ENCODE peak calls at places on chromosomes 6 and 20, in ten cellular contexts. One of them, this sample, is unnamed.

GRCh38 chr6:33663727-33664449 is 42.8 kb downstream of the ITPR3 start:
- DNase-seq in cardiac fibroblast: no peak
- DNase-seq in brain microvascular endothelial cell: no peak
- DNase-seq in astrocyte: no peak
- DNase-seq in choroid plexus epithelial cell: no peak
- DNase-seq in CD8-positive, alpha-beta T cell: no peak
- DNase-seq in foreskin fibroblast: no peak
- DNase-seq in B cell: no peak
- DNase-seq in heart right ventricle: no peak
- DNase-seq in lower lobe of right lung: no peak
- DNase-seq in this sample: no peak

GRCh38 chr20:35575958-35576357 is 34.1 kb downstream of the ERGIC3 start:
- DNase-seq in cardiac fibroblast: no peak
- DNase-seq in brain microvascular endothelial cell: no peak
- DNase-seq in astrocyte: no peak
- DNase-seq in choroid plexus epithelial cell: no peak
- DNase-seq in CD8-positive, alpha-beta T cell: no peak
- DNase-seq in foreskin fibroblast: no peak
- DNase-seq in B cell: peak; percentile 10
- DNase-seq in heart right ventricle: no peak
- DNase-seq in lower lobe of right lung: no peak
- DNase-seq in this sample: no peak

GRCh38 chr20:24684421-24684871 is 215.0 kb downstream of the SYNDIG1 start:
- DNase-seq in cardiac fibroblast: no peak
- DNase-seq in brain microvascular endothelial cell: no peak
- DNase-seq in astrocyte: no peak
- DNase-seq in choroid plexus epithelial cell: no peak
- DNase-seq in CD8-positive, alpha-beta T cell: no peak
- DNase-seq in foreskin fibroblast: no peak
- DNase-seq in B cell: no peak
- DNase-seq in heart right ventricle: no peak
- DNase-seq in lower lobe of right lung: no peak
- DNase-seq in this sample: no peak

GRCh38 chr20:44738779-44739477 is 6.7 kb upstream of the KCNK15 start:
- DNase-seq in cardiac fibroblast: peak; percentile 80
- DNase-seq in brain microvascular endothelial cell: peak; percentile 81
- DNase-seq in astrocyte: peak; percentile 56
- DNase-seq in choroid plexus epithelial cell: peak; percentile 82
- DNase-seq in CD8-positive, alpha-beta T cell: no peak
- DNase-seq in foreskin fibroblast: peak; percentile 71
- DNase-seq in B cell: no peak
- DNase-seq in heart right ventricle: peak; percentile 66
- DNase-seq in lower lobe of right lung: no peak
- DNase-seq in this sample: peak; percentile 82

GRCh38 chr20:25196701-25197120 is 1.2 kb downstream of the ENTPD6 start:
- DNase-seq in cardiac fibroblast: no peak
- DNase-seq in brain microvascular endothelial cell: no peak
- DNase-seq in astrocyte: no peak
- DNase-seq in choroid plexus epithelial cell: no peak
- DNase-seq in CD8-positive, alpha-beta T cell: no peak
- DNase-seq in foreskin fibroblast: no peak
- DNase-seq in B cell: no peak
- DNase-seq in heart right ventricle: no peak
- DNase-seq in lower lobe of right lung: no peak
- DNase-seq in this sample: no peak

GRCh38 chr6:125790403-125791150 is at the start of gene NCOA7:
- DNase-seq in cardiac fibroblast: peak; percentile 83
- DNase-seq in brain microvascular endothelial cell: peak; percentile 48
- DNase-seq in astrocyte: peak; percentile 59
- DNase-seq in choroid plexus epithelial cell: peak; percentile 79
- DNase-seq in CD8-positive, alpha-beta T cell: peak; percentile 72
- DNase-seq in foreskin fibroblast: peak; percentile 91
- DNase-seq in B cell: peak; percentile 89
- DNase-seq in heart right ventricle: peak; percentile 86
- DNase-seq in lower lobe of right lung: peak; percentile 88
- DNase-seq in this sample: peak; percentile 88

GRCh38 chr6:106534564-106534982 is 94.7 kb downstream of the RTN4IP1 start:
- DNase-seq in cardiac fibroblast: no peak
- DNase-seq in brain microvascular endothelial cell: no peak
- DNase-seq in astrocyte: no peak
- DNase-seq in choroid plexus epithelial cell: no peak
- DNase-seq in CD8-positive, alpha-beta T cell: no peak
- DNase-seq in foreskin fibroblast: no peak
- DNase-seq in B cell: no peak
- DNase-seq in heart right ventricle: no peak
- DNase-seq in lower lobe of right lung: no peak
- DNase-seq in this sample: peak; percentile 19

GRCh38 chr20:63129376-63129965 is 86.5 kb downstream of the YTHDF1 start:
- DNase-seq in cardiac fibroblast: no peak
- DNase-seq in brain microvascular endothelial cell: no peak
- DNase-seq in astrocyte: no peak
- DNase-seq in choroid plexus epithelial cell: no peak
- DNase-seq in CD8-positive, alpha-beta T cell: no peak
- DNase-seq in foreskin fibroblast: no peak
- DNase-seq in B cell: no peak
- DNase-seq in heart right ventricle: no peak
- DNase-seq in lower lobe of right lung: no peak
- DNase-seq in this sample: no peak

GRCh38 chr20:36116813-36117441 is 37.6 kb upstream of the EPB41L1 start:
- DNase-seq in cardiac fibroblast: peak; percentile 78
- DNase-seq in brain microvascular endothelial cell: peak; percentile 67
- DNase-seq in astrocyte: peak; percentile 90
- DNase-seq in choroid plexus epithelial cell: peak; percentile 44
- DNase-seq in CD8-positive, alpha-beta T cell: no peak
- DNase-seq in foreskin fibroblast: peak; percentile 82
- DNase-seq in B cell: no peak
- DNase-seq in heart right ventricle: no peak
- DNase-seq in lower lobe of right lung: no peak
- DNase-seq in this sample: no peak

GRCh38 chr6:159062564-159062945 is 17.8 kb upstream of the TAGAP start:
- DNase-seq in cardiac fibroblast: no peak
- DNase-seq in brain microvascular endothelial cell: no peak
- DNase-seq in astrocyte: no peak
- DNase-seq in choroid plexus epithelial cell: no peak
- DNase-seq in CD8-positive, alpha-beta T cell: peak; percentile 48
- DNase-seq in foreskin fibroblast: no peak
- DNase-seq in B cell: peak; percentile 26
- DNase-seq in heart right ventricle: no peak
- DNase-seq in lower lobe of right lung: no peak
- DNase-seq in this sample: peak; percentile 46

GRCh38 chr20:63957690-63958441 is 1.6 kb upstream of the UCKL1 start:
- DNase-seq in cardiac fibroblast: peak; percentile 64
- DNase-seq in brain microvascular endothelial cell: no peak
- DNase-seq in astrocyte: no peak
- DNase-seq in choroid plexus epithelial cell: no peak
- DNase-seq in CD8-positive, alpha-beta T cell: no peak
- DNase-seq in foreskin fibroblast: peak; percentile 42
- DNase-seq in B cell: no peak
- DNase-seq in heart right ventricle: no peak
- DNase-seq in lower lobe of right lung: no peak
- DNase-seq in this sample: no peak

GRCh38 chr20:24773751-24774201 is 175.3 kb upstream of the CST7 start:
- DNase-seq in cardiac fibroblast: peak; percentile 19
- DNase-seq in brain microvascular endothelial cell: peak; percentile 67
- DNase-seq in astrocyte: peak; percentile 97
- DNase-seq in choroid plexus epithelial cell: peak; percentile 90
- DNase-seq in CD8-positive, alpha-beta T cell: no peak
- DNase-seq in foreskin fibroblast: peak; percentile 81
- DNase-seq in B cell: no peak
- DNase-seq in heart right ventricle: no peak
- DNase-seq in lower lobe of right lung: no peak
- DNase-seq in this sample: peak; percentile 48

GRCh38 chr6:93418448-93419303 is 683 bp downstream of the EPHA7 start:
- DNase-seq in cardiac fibroblast: peak; percentile 22
- DNase-seq in brain microvascular endothelial cell: peak; percentile 18
- DNase-seq in astrocyte: peak; percentile 27
- DNase-seq in choroid plexus epithelial cell: peak; percentile 34
- DNase-seq in CD8-positive, alpha-beta T cell: no peak
- DNase-seq in foreskin fibroblast: peak; percentile 69
- DNase-seq in B cell: peak; percentile 29
- DNase-seq in heart right ventricle: peak; percentile 18
- DNase-seq in lower lobe of right lung: peak; percentile 47
- DNase-seq in this sample: peak; percentile 52

GRCh38 chr20:47921306-47922279 is 136.3 kb upstream of the SULF2 start:
- DNase-seq in cardiac fibroblast: peak; percentile 9
- DNase-seq in brain microvascular endothelial cell: no peak
- DNase-seq in astrocyte: no peak
- DNase-seq in choroid plexus epithelial cell: peak; percentile 15
- DNase-seq in CD8-positive, alpha-beta T cell: no peak
- DNase-seq in foreskin fibroblast: no peak
- DNase-seq in B cell: no peak
- DNase-seq in heart right ventricle: no peak
- DNase-seq in lower lobe of right lung: no peak
- DNase-seq in this sample: no peak

GRCh38 chr6:36751091-36751490 is 53.5 kb downstream of the RAB44 start:
- DNase-seq in cardiac fibroblast: no peak
- DNase-seq in brain microvascular endothelial cell: no peak
- DNase-seq in astrocyte: no peak
- DNase-seq in choroid plexus epithelial cell: no peak
- DNase-seq in CD8-positive, alpha-beta T cell: no peak
- DNase-seq in foreskin fibroblast: peak; percentile 29
- DNase-seq in B cell: no peak
- DNase-seq in heart right ventricle: no peak
- DNase-seq in lower lobe of right lung: no peak
- DNase-seq in this sample: no peak

GRCh38 chr6:136613477-136613876 is 63.3 kb upstream of the MAP7 start:
- DNase-seq in cardiac fibroblast: no peak
- DNase-seq in brain microvascular endothelial cell: no peak
- DNase-seq in astrocyte: peak; percentile 44
- DNase-seq in choroid plexus epithelial cell: peak; percentile 24
- DNase-seq in CD8-positive, alpha-beta T cell: no peak
- DNase-seq in foreskin fibroblast: peak; percentile 21
- DNase-seq in B cell: no peak
- DNase-seq in heart right ventricle: no peak
- DNase-seq in lower lobe of right lung: no peak
- DNase-seq in this sample: no peak

DNA sequence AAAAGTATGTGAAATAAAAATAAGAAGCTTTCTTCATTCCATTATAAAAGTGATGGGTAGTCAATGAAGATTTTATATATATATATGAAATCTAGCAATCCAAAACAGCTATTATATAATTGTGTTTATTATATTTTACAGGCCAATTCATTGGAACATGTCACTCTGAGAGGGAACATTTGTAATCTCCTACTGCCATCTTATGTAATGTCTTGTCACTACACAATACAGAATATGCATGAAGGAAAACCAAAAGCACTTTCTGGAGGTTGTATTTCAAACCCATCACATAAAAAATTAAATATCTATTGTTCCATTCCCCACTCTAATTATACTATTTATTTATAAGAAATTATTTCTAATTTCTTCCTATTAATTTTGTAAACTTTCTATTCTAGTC is 31.5 kb upstream of the IRAK1BP1 start:
- DNase-seq in cardiac fibroblast: peak; percentile 18
- DNase-seq in brain microvascular endothelial cell: no peak
- DNase-seq in astrocyte: no peak
- DNase-seq in choroid plexus epithelial cell: peak; percentile 29
- DNase-seq in CD8-positive, alpha-beta T cell: no peak
- DNase-seq in foreskin fibroblast: peak; percentile 10
- DNase-seq in B cell: no peak
- DNase-seq in heart right ventricle: no peak
- DNase-seq in lower lobe of right lung: no peak
- DNase-seq in this sample: no peak
- TF ChIP-seq CTCF in cardiac fibroblast: peak; percentile 14
- TF ChIP-seq CTCF in brain microvascular endothelial cell: peak; percentile 15
- TF ChIP-seq CTCF in astrocyte: peak; percentile 18
- TF ChIP-seq CTCF in choroid plexus epithelial cell: peak; percentile 20
- TF ChIP-seq CTCF in CD8-positive, alpha-beta T cell: no peak
- TF ChIP-seq CTCF in foreskin fibroblast: no peak
- TF ChIP-seq CTCF in B cell: no peak
- TF ChIP-seq CTCF in heart right ventricle: no peak
- TF ChIP-seq CTCF in lower lobe of right lung: no peak
- TF ChIP-seq CTCF in this sample: no peak

DNA sequence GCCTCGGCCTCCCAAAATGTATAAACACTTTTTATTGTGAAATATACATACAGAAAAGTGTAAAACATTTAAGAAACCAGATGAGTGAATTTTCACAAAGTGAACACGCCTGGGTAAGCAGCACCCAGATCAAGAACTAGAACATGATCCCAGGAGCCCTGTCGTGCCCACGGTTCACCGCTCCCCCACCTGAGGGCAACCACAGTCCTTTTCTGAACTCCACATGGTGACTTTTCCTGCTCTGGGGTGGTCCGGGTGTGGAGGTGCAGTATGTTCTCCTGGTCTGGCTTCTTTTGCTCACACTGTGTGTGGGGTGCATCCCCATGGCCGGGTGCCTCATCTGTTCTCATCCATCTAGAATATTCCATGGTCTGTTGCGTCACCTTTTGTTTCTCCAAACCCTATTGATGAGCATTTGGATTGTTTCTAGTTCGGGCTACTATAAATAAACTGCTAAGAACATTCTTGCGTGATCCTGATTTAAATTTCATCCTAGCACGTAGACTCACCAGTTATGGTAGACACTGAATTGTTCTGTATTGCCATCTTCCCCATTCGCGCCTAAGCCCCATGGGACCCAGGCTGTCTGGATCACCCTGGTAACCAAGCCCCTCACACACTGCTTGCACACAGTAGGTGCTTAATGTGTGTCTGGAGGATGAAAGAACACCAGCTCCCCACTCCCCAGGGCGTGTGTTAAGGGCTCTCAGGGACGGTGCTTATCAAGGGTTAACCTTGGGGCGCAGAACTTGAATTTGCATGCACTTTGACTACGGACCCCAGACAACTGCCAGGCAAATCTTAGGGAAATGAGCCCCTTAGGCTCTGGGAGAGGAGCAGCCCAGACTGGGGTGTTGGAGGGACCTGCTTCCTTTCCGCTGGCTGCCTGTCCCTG is 56.2 kb downstream of the CTCFL start:
- DNase-seq in cardiac fibroblast: no peak
- DNase-seq in brain microvascular endothelial cell: no peak
- DNase-seq in astrocyte: no peak
- DNase-seq in choroid plexus epithelial cell: no peak
- DNase-seq in CD8-positive, alpha-beta T cell: no peak
- DNase-seq in foreskin fibroblast: no peak
- DNase-seq in B cell: no peak
- DNase-seq in heart right ventricle: no peak
- DNase-seq in lower lobe of right lung: no peak
- DNase-seq in this sample: no peak
- TF ChIP-seq CTCF in cardiac fibroblast: no peak
- TF ChIP-seq CTCF in brain microvascular endothelial cell: no peak
- TF ChIP-seq CTCF in astrocyte: no peak
- TF ChIP-seq CTCF in choroid plexus epithelial cell: no peak
- TF ChIP-seq CTCF in CD8-positive, alpha-beta T cell: no peak
- TF ChIP-seq CTCF in foreskin fibroblast: no peak
- TF ChIP-seq CTCF in B cell: no peak
- TF ChIP-seq CTCF in heart right ventricle: no peak
- TF ChIP-seq CTCF in lower lobe of right lung: no peak
- TF ChIP-seq CTCF in this sample: no peak

GRCh38 chr6:70073637-70074036 is 207.3 kb downstream of the COL19A1 start:
- DNase-seq in cardiac fibroblast: no peak
- DNase-seq in brain microvascular endothelial cell: no peak
- DNase-seq in astrocyte: no peak
- DNase-seq in choroid plexus epithelial cell: no peak
- DNase-seq in CD8-positive, alpha-beta T cell: no peak
- DNase-seq in foreskin fibroblast: no peak
- DNase-seq in B cell: no peak
- DNase-seq in heart right ventricle: no peak
- DNase-seq in lower lobe of right lung: no peak
- DNase-seq in this sample: no peak
- TF ChIP-seq CTCF in cardiac fibroblast: no peak
- TF ChIP-seq CTCF in brain microvascular endothelial cell: no peak
- TF ChIP-seq CTCF in astrocyte: no peak
- TF ChIP-seq CTCF in choroid plexus epithelial cell: no peak
- TF ChIP-seq CTCF in CD8-positive, alpha-beta T cell: no peak
- TF ChIP-seq CTCF in foreskin fibroblast: no peak
- TF ChIP-seq CTCF in B cell: no peak
- TF ChIP-seq CTCF in heart right ventricle: no peak
- TF ChIP-seq CTCF in lower lobe of right lung: no peak
- TF ChIP-seq CTCF in this sample: no peak

GRCh38 chr6:143536866-143537691 is 25.6 kb upstream of the FUCA2 start:
- DNase-seq in cardiac fibroblast: peak; percentile 50
- DNase-seq in brain microvascular endothelial cell: peak; percentile 45
- DNase-seq in astrocyte: peak; percentile 31
- DNase-seq in choroid plexus epithelial cell: peak; percentile 49
- DNase-seq in CD8-positive, alpha-beta T cell: peak; percentile 49
- DNase-seq in foreskin fibroblast: peak; percentile 87
- DNase-seq in B cell: peak; percentile 68
- DNase-seq in heart right ventricle: peak; percentile 47
- DNase-seq in lower lobe of right lung: peak; percentile 82
- DNase-seq in this sample: peak; percentile 57
- TF ChIP-seq CTCF in cardiac fibroblast: peak; percentile 68
- TF ChIP-seq CTCF in brain microvascular endothelial cell: peak; percentile 77
- TF ChIP-seq CTCF in astrocyte: peak; percentile 8
- TF ChIP-seq CTCF in choroid plexus epithelial cell: peak; percentile 63
- TF ChIP-seq CTCF in CD8-positive, alpha-beta T cell: peak; percentile 53
- TF ChIP-seq CTCF in foreskin fibroblast: peak; percentile 51
- TF ChIP-seq CTCF in B cell: peak; percentile 22
- TF ChIP-seq CTCF in heart right ventricle: peak; percentile 38
- TF ChIP-seq CTCF in lower lobe of right lung: peak; percentile 56
- TF ChIP-seq CTCF in this sample: peak; percentile 57

This sample was measured in GM13977.